ENCODE peak calls at places on chromosome 19, in four cellular contexts. N is tibial artery, K is uterus, O is stomach. M is an unnamed sample.

GRCh38 chr19:2726160-2726855 is 5.1 kb upstream of the DIRAS1 start:
- DNase-seq in N (no peak), K (no peak), O (no peak), M (no peak)

GRCh38 chr19:33350538-33351309 is 22.8 kb upstream of the CEBPG start:
- DNase-seq in N (peak), K (peak), O (no peak), M (no peak)

GRCh38 chr19:33872445-33873320 is 76.0 kb downstream of the KCTD15 start:
- DNase-seq in N (no peak), K (no peak), O (no peak), M (no peak)

GRCh38 chr19:13827656-13828055 is 32.4 kb downstream of the ZSWIM4 start:
- DNase-seq in N (no peak), K (no peak), O (no peak), M (no peak)

GRCh38 chr19:51803965-51804364 is 9.0 kb downstream of the FPR3 start:
- DNase-seq in N (no peak), K (no peak), O (no peak), M (no peak)

GRCh38 chr19:12825259-12826131 is 8.9 kb downstream of the RTBDN start:
- DNase-seq in N (no peak), K (no peak), O (peak), M (no peak)

GRCh38 chr19:17716309-17716929 is 2.9 kb upstream of the MAP1S start:
- DNase-seq in N (no peak), K (no peak), O (no peak), M (no peak)

GRCh38 chr19:16825312-16826168 is 3.7 kb upstream of the SIN3B start:
- DNase-seq in N (peak), K (peak), O (peak), M (no peak)

GRCh38 chr19:51009061-51009891 is 7.9 kb upstream of the KLK8 start:
- DNase-seq in N (no peak), K (no peak), O (no peak), M (no peak)

GRCh38 chr19:50924576-50924975 is 13.4 kb upstream of the KLK4 start:
- DNase-seq in N (no peak), K (no peak), O (no peak), M (no peak)

GRCh38 chr19:13102666-13103584 is at the start of gene LYL1:
- DNase-seq in N (peak), K (peak), O (peak), M (peak)

GRCh38 chr19:58001895-58002369 is 688 bp downstream of the ZNF606 start:
- DNase-seq in N (no peak), K (no peak), O (no peak), M (no peak)

GRCh38 chr19:9436358-9436757 is 985 bp upstream of the ZNF266 start:
- DNase-seq in N (no peak), K (no peak), O (no peak), M (no peak)

GRCh38 chr19:16588089-16588823 is 16.0 kb upstream of the SLC35E1 start:
- DNase-seq in N (no peak), K (peak), O (no peak), M (no peak)

GRCh38 chr19:41994521-41994971 is 516 bp upstream of the ATP1A3 start:
- DNase-seq in N (no peak), K (no peak), O (no peak), M (no peak)
- H3K27ac ChIP-seq in N (no peak), K (no peak), O (no peak), M (no peak)

GRCh38 chr19:55257461-55258411 is 1.1 kb downstream of the PPP6R1 start:
- DNase-seq in N (no peak), K (peak), O (no peak), M (no peak)

GRCh38 chr19:55258476-55258827 is 365 bp downstream of the PPP6R1 start:
- DNase-seq in N (no peak), K (no peak), O (no peak), M (no peak)

GRCh38 chr19:55256562-55257460 is 2.0 kb downstream of the PPP6R1 start:
- DNase-seq in N (no peak), K (no peak), O (no peak), M (no peak)

GRCh38 chr19:55259540-55260210 is 858 bp upstream of the PPP6R1 start:
- DNase-seq in N (no peak), K (no peak), O (no peak), M (no peak)

DNA sequence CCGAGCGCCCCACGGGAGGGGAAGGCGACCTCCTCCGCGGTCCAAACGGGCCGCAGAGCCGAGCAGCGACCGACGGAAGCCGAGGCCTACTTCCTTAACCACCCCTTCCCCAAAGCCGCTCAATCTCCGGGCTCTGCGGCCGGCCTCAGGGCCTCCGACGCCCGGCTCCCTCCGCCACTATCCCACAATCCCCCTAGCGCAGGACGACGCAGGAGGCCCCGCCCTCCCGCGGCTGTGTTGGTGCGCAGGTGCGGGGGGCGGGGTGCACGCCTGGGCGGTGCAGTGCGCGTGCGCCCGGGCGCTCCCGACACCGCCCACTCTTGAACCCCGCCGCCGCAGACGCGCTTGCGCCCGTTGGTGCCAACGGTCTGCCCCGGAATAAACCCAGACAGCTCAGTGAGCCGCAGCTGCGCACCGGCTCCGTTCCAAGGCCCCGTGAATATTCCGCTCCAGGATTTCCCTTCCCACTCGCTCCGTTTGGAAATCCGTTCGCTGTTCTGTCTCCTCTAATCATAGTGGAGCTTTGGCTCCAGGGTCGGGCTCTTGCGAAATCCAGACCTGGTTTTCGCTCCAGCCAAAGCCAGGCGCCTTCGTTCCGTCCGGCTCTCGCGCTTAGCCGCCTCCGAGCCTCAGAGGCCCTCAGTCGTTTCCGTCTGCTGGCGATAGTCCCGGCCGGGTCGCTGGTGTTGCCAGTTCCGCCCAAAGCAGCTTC is at the start of gene PPP6R1:
- DNase-seq in N (peak), K (peak), O (peak), M (peak)
- TF ChIP-seq CTCF in N (no peak), K (peak), O (no peak), M (no peak)

GRCh38 chr19:47058621-47059020 is 10.2 kb upstream of the TMEM160 start:
- DNase-seq in N (no peak), K (no peak), O (no peak), M (no peak)
- H3K27ac ChIP-seq in N (no peak), K (no peak), O (no peak), M (no peak)

GRCh38 chr19:43759515-43759914 is 4.8 kb upstream of the SMG9 start:
- DNase-seq in N (no peak), K (no peak), O (no peak), M (no peak)
- TF ChIP-seq CTCF in N (no peak), K (no peak), O (no peak), M (no peak)

GRCh38 chr19:48954595-48955307 is at the start of gene BAX:
- DNase-seq in N (peak), K (peak), O (peak), M (peak)

GRCh38 chr19:48958006-48958405 is 3.3 kb downstream of the BAX start:
- DNase-seq in N (no peak), K (no peak), O (no peak), M (no peak)

GRCh38 chr19:48955308-48955958 is 758 bp downstream of the BAX start:
- DNase-seq in N (no peak), K (no peak), O (no peak), M (no peak)

GRCh38 chr19:48950830-48951519 is 3.7 kb upstream of the BAX start:
- DNase-seq in N (no peak), K (no peak), O (no peak), M (no peak)

DNA sequence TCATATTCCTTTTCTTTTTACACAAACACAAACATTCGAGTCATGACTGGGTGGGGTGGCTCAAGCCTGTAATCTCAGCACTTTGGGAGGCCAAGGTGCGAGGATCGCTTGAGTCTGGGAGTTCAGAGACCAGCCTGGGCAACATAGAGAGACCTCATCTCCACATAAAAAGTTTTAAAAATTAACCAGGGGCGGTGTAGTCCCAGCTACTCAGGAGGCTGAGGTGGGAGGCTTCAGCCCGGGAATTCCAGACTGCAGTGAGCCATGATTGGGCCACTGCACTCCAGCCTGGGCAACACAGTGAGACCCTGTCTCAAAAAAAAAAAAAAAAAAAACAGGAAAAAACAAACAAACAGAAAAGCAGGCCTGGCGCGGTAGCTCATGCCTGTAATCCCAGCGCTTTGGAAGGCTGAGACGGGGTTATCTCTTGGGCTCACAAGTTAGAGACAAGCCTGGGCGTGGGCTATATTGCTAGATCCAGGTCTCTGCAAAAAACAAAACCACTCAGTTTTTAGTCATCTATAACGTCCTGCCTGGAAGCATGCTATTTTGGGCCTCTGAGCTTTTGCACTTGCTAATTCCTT is 572 bp upstream of the BAX start:
- DNase-seq in N (no peak), K (no peak), O (no peak), M (no peak)
- H3K27ac ChIP-seq in N (peak), K (peak), O (peak), M (peak)

DNA sequence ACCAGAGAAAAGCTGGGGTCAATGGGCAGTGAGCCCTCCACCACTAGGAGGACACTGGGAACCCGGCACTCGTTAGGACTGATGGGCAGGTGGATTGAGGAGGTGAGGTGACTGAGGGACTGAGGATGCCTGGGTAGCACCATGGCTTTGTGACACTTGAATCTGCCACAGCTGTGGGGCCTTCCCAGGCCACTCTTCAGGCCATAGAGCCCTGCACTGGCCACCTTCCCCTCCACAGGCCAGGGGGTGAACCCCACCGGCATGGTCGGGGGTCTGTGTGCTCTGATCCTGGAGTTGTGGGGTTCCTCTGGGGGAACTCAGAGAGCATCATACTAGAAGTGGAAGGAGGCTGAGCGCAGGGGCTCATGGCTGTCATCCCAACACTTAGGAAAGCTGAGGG is 423.5 kb downstream of the ZNF536 start:
- DNase-seq in N (no peak), K (no peak), O (no peak), M (no peak)
- TF ChIP-seq CTCF in N (no peak), K (no peak), O (no peak), M (no peak)